ENCODE peak calls at places on chromosomes 2 and 18, in ten cellular contexts. B is IMR-90, F is breast epithelium, T is adrenal gland, Z is uterus, H is K562, X is H9, L is dorsolateral prefrontal cortex, O is AG04450, R is fibroblast of lung. N is an unnamed sample.

GRCh38 chr2:46305767-46306166 is 8.6 kb downstream of the EPAS1 start:
- DNase-seq in B (no peak), F (no peak), T (no peak), Z (no peak), H (no peak), X (no peak), L (no peak), O (no peak), R (no peak), N (no peak)

GRCh38 chr2:165208094-165208493 is 4.2 kb upstream of the SCN3A start:
- DNase-seq in B (no peak), F (no peak), T (no peak), Z (no peak), H (no peak), X (no peak), L (no peak), O (no peak), R (no peak), N (no peak)

GRCh38 chr18:79706658-79707057 is 27.1 kb downstream of the CTDP1 start:
- DNase-seq in B (no peak), F (no peak), T (no peak), Z (no peak), H (no peak), X (no peak), L (no peak), O (no peak), R (no peak), N (no peak)

GRCh38 chr2:168797286-168797655 is 5.2 kb upstream of the NOSTRIN start:
- DNase-seq in B (no peak), F (no peak), T (no peak), Z (no peak), H (no peak), X (no peak), L (no peak), O (no peak), R (no peak), N (no peak)

GRCh38 chr2:5074738-5075137 is 617.4 kb upstream of the SOX11 start:
- DNase-seq in B (no peak), F (no peak), T (no peak), Z (no peak), H (no peak), X (no peak), L (no peak), O (no peak), R (no peak), N (no peak)

GRCh38 chr2:198791623-198792022 is 666.1 kb downstream of the SATB2 start:
- DNase-seq in B (no peak), F (no peak), T (no peak), Z (no peak), H (no peak), X (no peak), L (no peak), O (no peak), R (no peak), N (no peak)

GRCh38 chr2:42096869-42097591 is 49.2 kb downstream of the PKDCC start:
- DNase-seq in B (no peak), F (no peak), T (no peak), Z (no peak), H (no peak), X (no peak), L (no peak), O (no peak), R (no peak), N (no peak)

GRCh38 chr18:59951591-59951990 is 51.8 kb downstream of the PMAIP1 start:
- DNase-seq in B (no peak), F (no peak), T (no peak), Z (no peak), H (no peak), X (no peak), L (no peak), O (no peak), R (peak), N (no peak)

GRCh38 chr2:49490710-49491109 is 336.4 kb upstream of the FSHR start:
- DNase-seq in B (no peak), F (no peak), T (peak), Z (no peak), H (peak), X (peak), L (no peak), O (no peak), R (no peak), N (no peak)

GRCh38 chr18:11728247-11728646 is 39.2 kb downstream of the GNAL start:
- DNase-seq in B (no peak), F (no peak), T (no peak), Z (no peak), H (no peak), X (peak), L (no peak), O (no peak), R (peak), N (no peak)

GRCh38 chr2:36358317-36358659 is 2.7 kb downstream of the CRIM1 start:
- DNase-seq in B (peak), F (no peak), T (no peak), Z (no peak), H (no peak), X (no peak), L (no peak), O (no peak), R (peak), N (no peak)

GRCh38 chr18:27428716-27429475 is 243.8 kb upstream of the CHST9 start:
- DNase-seq in B (no peak), F (no peak), T (no peak), Z (no peak), H (no peak), X (no peak), L (no peak), O (no peak), R (peak), N (no peak)

GRCh38 chr2:79887747-79888374 is 375.0 kb downstream of the CTNNA2 start:
- DNase-seq in B (peak), F (no peak), T (peak), Z (no peak), H (peak), X (peak), L (no peak), O (peak), R (peak), N (no peak)

GRCh38 chr2:85915606-85916303 is 27.0 kb upstream of the ST3GAL5 start:
- DNase-seq in B (peak), F (no peak), T (no peak), Z (no peak), H (no peak), X (no peak), L (no peak), O (no peak), R (no peak), N (no peak)

GRCh38 chr18:32803571-32803970 is 30.7 kb upstream of the KLHL14 start:
- DNase-seq in B (no peak), F (no peak), T (no peak), Z (no peak), H (no peak), X (no peak), L (no peak), O (no peak), R (peak), N (no peak)

GRCh38 chr2:136057023-136057801 is 60.7 kb downstream of the CXCR4 start:
- DNase-seq in B (no peak), F (no peak), T (no peak), Z (no peak), H (no peak), X (no peak), L (no peak), O (no peak), R (no peak), N (no peak)

GRCh38 chr18:4096501-4096900 is 358.6 kb downstream of the DLGAP1 start:
- DNase-seq in B (peak), F (no peak), T (no peak), Z (no peak), H (no peak), X (no peak), L (no peak), O (no peak), R (peak), N (no peak)

GRCh38 chr2:135820003-135820618 is 16.9 kb downstream of the LCT start:
- DNase-seq in B (peak), F (no peak), T (no peak), Z (no peak), H (no peak), X (no peak), L (no peak), O (peak), R (peak), N (no peak)

GRCh38 chr2:105363192-105363591 is 25.9 kb downstream of the C2orf49 start:
- DNase-seq in B (no peak), F (no peak), T (peak), Z (no peak), H (no peak), X (no peak), L (no peak), O (no peak), R (no peak), N (no peak)
- H3K27ac ChIP-seq in B (peak), F (peak), T (no peak), Z (no peak), H (no peak), X (no peak), L (peak), O (peak), R (no peak), N (peak)

DNA sequence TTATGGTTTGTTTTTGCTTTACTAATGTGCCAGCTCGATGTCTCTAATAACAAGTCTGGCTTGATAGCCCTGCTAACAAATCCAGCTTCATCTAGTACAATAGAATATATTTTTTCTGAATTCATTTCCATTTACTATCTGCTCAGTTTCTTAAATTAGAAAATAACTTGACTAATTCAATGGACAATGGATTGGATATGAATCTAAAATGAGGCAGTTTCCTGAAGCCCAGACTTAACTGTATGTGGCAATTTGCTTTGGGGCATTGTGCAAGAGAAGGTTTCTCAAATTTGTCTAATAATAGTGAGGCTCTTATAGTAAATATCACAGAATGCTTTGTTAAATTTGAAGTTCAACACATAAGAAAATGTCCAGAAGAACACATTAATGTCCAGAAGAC is 25.8 kb downstream of the CALCRL start:
- DNase-seq in B (no peak), F (no peak), T (no peak), Z (no peak), H (no peak), X (no peak), L (no peak), O (no peak), R (no peak), N (no peak)
- TF ChIP-seq CTCF in B (no peak), F (no peak), T (no peak), Z (no peak), H (no peak), X (no peak), L (no peak), O (no peak), R (no peak), N (no peak)

GRCh38 chr2:65434592-65435241 is 2.3 kb upstream of the SPRED2 start:
- DNase-seq in B (no peak), F (no peak), T (no peak), Z (no peak), H (no peak), X (no peak), L (no peak), O (no peak), R (no peak), N (no peak)
- H3K27ac ChIP-seq in B (no peak), F (peak), T (no peak), Z (peak), H (no peak), X (no peak), L (no peak), O (peak), R (no peak), N (no peak)

GRCh38 chr18:64409511-64409910 is 260.6 kb upstream of the LINC00305 start:
- DNase-seq in B (no peak), F (no peak), T (no peak), Z (no peak), H (no peak), X (no peak), L (no peak), O (no peak), R (no peak), N (no peak)

GRCh38 chr18:64405161-64405560 is 256.3 kb upstream of the LINC00305 start:
- DNase-seq in B (peak), F (no peak), T (no peak), Z (no peak), H (no peak), X (no peak), L (no peak), O (no peak), R (peak), N (no peak)

GRCh38 chr18:64403784-64404498 is 255.1 kb upstream of the LINC00305 start:
- DNase-seq in B (no peak), F (no peak), T (no peak), Z (no peak), H (no peak), X (no peak), L (no peak), O (no peak), R (no peak), N (no peak)

GRCh38 chr18:64410685-64411084 is 261.8 kb upstream of the LINC00305 start:
- DNase-seq in B (no peak), F (no peak), T (no peak), Z (no peak), H (no peak), X (no peak), L (no peak), O (no peak), R (no peak), N (no peak)

DNA sequence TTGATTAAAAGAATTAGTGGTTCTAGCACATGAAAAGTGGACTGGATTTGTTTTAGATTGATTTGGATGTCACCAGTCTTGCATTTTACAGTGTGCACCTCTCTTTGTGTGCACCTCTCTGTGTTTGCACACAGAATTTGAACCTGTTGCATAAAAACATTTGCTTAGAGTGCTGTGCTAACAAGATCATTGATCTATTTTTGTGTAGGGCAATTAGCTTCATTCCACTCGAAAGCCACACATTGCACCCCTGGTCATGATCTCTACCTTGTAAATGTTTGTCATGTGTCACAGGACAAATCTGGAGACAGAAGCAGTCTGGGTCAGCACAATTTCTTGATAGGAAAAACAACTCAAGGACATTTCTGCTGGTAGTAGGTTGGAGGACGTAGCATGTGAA is 258.7 kb upstream of the LINC00305 start:
- DNase-seq in B (no peak), F (no peak), T (no peak), Z (no peak), H (no peak), X (no peak), L (no peak), O (no peak), R (no peak), N (no peak)
- TF ChIP-seq CTCF in B (no peak), F (no peak), T (no peak), Z (no peak), H (no peak), X (no peak), L (no peak), O (no peak), R (no peak), N (no peak)

DNA sequence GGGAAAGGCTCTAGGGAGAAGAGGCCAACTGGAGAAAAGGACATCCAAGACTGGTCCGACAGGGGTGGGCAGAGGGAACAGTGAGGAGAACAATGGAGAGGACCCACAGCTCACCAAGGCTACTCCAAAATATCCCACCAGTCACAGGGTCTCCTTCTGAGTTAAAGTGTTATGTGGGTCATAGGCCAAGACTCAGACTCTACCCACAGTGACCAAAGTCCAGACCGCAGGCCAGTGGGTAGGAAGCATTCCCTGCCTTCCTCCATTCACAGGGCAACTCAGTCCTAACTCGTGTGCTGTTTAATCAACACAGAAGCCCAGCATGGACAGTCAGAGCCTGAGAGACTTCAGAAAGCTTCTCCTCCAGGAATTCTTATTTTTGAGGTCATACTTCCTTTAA is 260.6 kb downstream of the SMAD2 start:
- DNase-seq in B (no peak), F (no peak), T (no peak), Z (no peak), H (no peak), X (no peak), L (no peak), O (no peak), R (no peak), N (no peak)
- H3K27ac ChIP-seq in B (no peak), F (no peak), T (no peak), Z (no peak), H (no peak), X (no peak), L (no peak), O (no peak), R (no peak), N (no peak)